ENCODE peak calls at places on chromosomes 11 and 22, in five cellular contexts. B, P, S, Z and R are unnamed samples.

GRCh38 chr11:32448232-32448631 is 12.9 kb upstream of the WT1 start:
- DNase-seq in B (peak), P (no peak), S (peak), Z (peak), R (no peak)

GRCh38 chr11:26820739-26821138 is 98.9 kb upstream of the SLC5A12 start:
- DNase-seq in P (no peak), Z (no peak), S (peak), B (no peak), R (no peak)

GRCh38 chr22:45196926-45197605 is 33.3 kb downstream of the NUP50 start:
- DNase-seq in B (no peak), Z (no peak), S (no peak), P (no peak), R (no peak)

GRCh38 chr22:40443675-40444482 is 73.5 kb downstream of the SGSM3 start:
- DNase-seq in P (no peak), B (no peak), Z (no peak), S (peak), R (no peak)

GRCh38 chr11:7422544-7423331 is 62.6 kb upstream of the OLFML1 start:
- DNase-seq in S (no peak), B (no peak), P (no peak), Z (no peak), R (no peak)

GRCh38 chr11:27353593-27354358 is 9.2 kb downstream of the CCDC34 start:
- DNase-seq in P (no peak), B (peak), S (peak), Z (no peak), R (no peak)

GRCh38 chr11:82906236-82906635 is 4.7 kb downstream of the DDIAS start:
- DNase-seq in S (peak), B (peak), Z (no peak), P (no peak), R (peak)

GRCh38 chr22:19806213-19807160 is 45.9 kb downstream of the TBX1 start:
- DNase-seq in B (peak), P (peak), Z (no peak), S (peak), R (no peak)

GRCh38 chr11:469684-470667 is 19.9 kb downstream of the PTDSS2 start:
- DNase-seq in S (peak), P (no peak), Z (no peak), B (no peak), R (no peak)

GRCh38 chr11:71527576-71528210 is 626 bp downstream of the KRTAP5-7 start:
- DNase-seq in Z (no peak), B (no peak), P (no peak), S (no peak), R (no peak)

GRCh38 chr11:68038718-68039525 is at the start of gene TCIRG1:
- DNase-seq in Z (peak), B (no peak), S (peak), P (peak), R (peak)

GRCh38 chr11:92556435-92556834 is 331.8 kb downstream of the FAT3 start:
- DNase-seq in Z (no peak), S (peak), P (peak), B (no peak), R (no peak)

GRCh38 chr22:24968066-24968561 is 15.6 kb downstream of the KIAA1671 start:
- DNase-seq in Z (no peak), B (no peak), P (no peak), S (no peak), R (peak)

GRCh38 chr11:58006940-58007339 is 16.7 kb upstream of the OR9Q1 start:
- DNase-seq in Z (no peak), B (no peak), P (no peak), S (peak), R (peak)

GRCh38 chr11:132872223-132872622 is 660.1 kb downstream of the OPCML start:
- DNase-seq in P (no peak), B (peak), Z (no peak), S (no peak), R (no peak)

GRCh38 chr11:80855975-80856524 is 1415.2 kb upstream of the TENM4 start:
- DNase-seq in Z (no peak), S (no peak), P (no peak), B (no peak), R (peak)

GRCh38 chr11:93796832-93797231 is 12.8 kb downstream of the MED17 start:
- DNase-seq in P (no peak), Z (no peak), S (no peak), B (no peak), R (no peak)

GRCh38 chr11:118953265-118953664 is 2.8 kb upstream of the UPK2 start:
- DNase-seq in P (no peak), Z (peak), B (peak), S (peak), R (no peak)

GRCh38 chr11:1267441-1268100 is 41.9 kb downstream of the TOLLIP start:
- DNase-seq in B (no peak), S (peak), P (no peak), Z (no peak), R (no peak)

GRCh38 chr11:69368119-69368880 is 74.3 kb downstream of the MYEOV start:
- DNase-seq in B (no peak), Z (no peak), P (no peak), S (no peak), R (no peak)

GRCh38 chr22:20459862-20460261 is 22.2 kb upstream of the SCARF2 start:
- DNase-seq in S (no peak), B (no peak), Z (no peak), P (no peak), R (no peak)

GRCh38 chr22:36884314-36885158 is 23.7 kb downstream of the NCF4 start:
- DNase-seq in P (no peak), B (no peak), Z (no peak), S (peak), R (no peak)

GRCh38 chr22:30140414-30140813 is 60.1 kb downstream of the HORMAD2 start:
- DNase-seq in Z (no peak), S (no peak), P (no peak), B (no peak), R (no peak)

GRCh38 chr22:19772673-19773469 is 12.3 kb downstream of the TBX1 start:
- DNase-seq in P (no peak), Z (no peak), B (no peak), S (no peak), R (no peak)

GRCh38 chr11:105968021-105968697 is 53.9 kb downstream of the MSANTD4 start:
- DNase-seq in Z (no peak), S (no peak), P (no peak), B (no peak), R (peak)

GRCh38 chr11:94928146-94928995 is 45.0 kb downstream of the CWC15 start:
- DNase-seq in P (no peak), Z (no peak), S (peak), B (no peak), R (no peak)

GRCh38 chr11:73647459-73648100 is 1.2 kb downstream of the PLEKHB1 start:
- DNase-seq in Z (peak), S (peak), P (peak), B (peak), R (peak)

GRCh38 chr11:86230921-86231320 is 13.6 kb upstream of the EED start:
- DNase-seq in Z (no peak), B (no peak), S (peak), P (no peak), R (no peak)

GRCh38 chr11:9716275-9717039 is 52.6 kb downstream of the SWAP70 start:
- DNase-seq in P (no peak), Z (no peak), S (peak), B (no peak), R (no peak)

GRCh38 chr11:111435046-111435698 is 56.1 kb upstream of the POU2AF1 start:
- DNase-seq in B (no peak), P (no peak), Z (no peak), S (peak), R (no peak)

GRCh38 chr11:65316979-65317786 is 2.5 kb downstream of the CDC42EP2 start:
- DNase-seq in B (peak), Z (no peak), S (peak), P (peak), R (peak)

GRCh38 chr11:105670811-105671210 is 60.9 kb downstream of the GRIA4 start:
- DNase-seq in S (no peak), P (no peak), B (no peak), Z (no peak), R (no peak)

GRCh38 chr22:30813936-30814335 is 119.3 kb downstream of the OSBP2 start:
- DNase-seq in Z (no peak), P (no peak), B (no peak), S (peak), R (no peak)